ENCODE peak calls at places on chromosome 15, in five cellular contexts. T is ovary, O is posterior cingulate gyrus, W is endothelial cell, I is Caco-2. E is an unnamed sample.

GRCh38 chr15:91909574-91909973 is 56.1 kb downstream of the SLCO3A1 start:
- DNase-seq in I (no peak), T (no peak), W (no peak), O (no peak), E (no peak)

GRCh38 chr15:66075947-66076346 is 177.6 kb downstream of the MEGF11 start:
- DNase-seq in T (no peak), O (no peak), W (no peak), I (no peak), E (no peak)

GRCh38 chr15:42373936-42374335 is 14.6 kb downstream of the CAPN3 start:
- DNase-seq in W (no peak), T (no peak), O (no peak), I (no peak), E (no peak)

GRCh38 chr15:90774731-90775521 is 57.8 kb downstream of the BLM start:
- DNase-seq in I (no peak), O (no peak), T (no peak), W (no peak), E (no peak)

GRCh38 chr15:69679623-69680228 is 227.1 kb downstream of the RPLP1 start:
- DNase-seq in W (no peak), T (no peak), I (no peak), O (no peak), E (no peak)

GRCh38 chr15:101138913-101139880 is 112.7 kb downstream of the CHSY1 start:
- DNase-seq in I (no peak), W (no peak), O (no peak), T (no peak), E (no peak)

GRCh38 chr15:98719169-98719515 is 70.8 kb downstream of the IGF1R start:
- DNase-seq in I (peak), W (no peak), O (no peak), T (no peak), E (no peak)

GRCh38 chr15:89599021-89599420 is 23.8 kb downstream of the TICRR start:
- DNase-seq in T (no peak), I (no peak), W (no peak), O (no peak), E (no peak)

GRCh38 chr15:84960391-84961113 is 21.1 kb upstream of the PDE8A start:
- DNase-seq in W (no peak), T (no peak), O (no peak), I (no peak), E (no peak)

GRCh38 chr15:75727851-75728715 is 15.4 kb upstream of the CSPG4 start:
- DNase-seq in T (no peak), W (peak), I (no peak), O (peak), E (peak)

GRCh38 chr15:100279446-100279845 is 62.3 kb downstream of the ADAMTS17 start:
- DNase-seq in I (no peak), T (no peak), W (no peak), O (no peak), E (no peak)

GRCh38 chr15:77025941-77026411 is 31.1 kb downstream of the PSTPIP1 start:
- DNase-seq in I (peak), W (no peak), O (no peak), T (peak), E (no peak)

GRCh38 chr15:37616215-37616614 is 318.2 kb upstream of the TMCO5A start:
- DNase-seq in O (no peak), W (no peak), T (no peak), I (no peak), E (no peak)

GRCh38 chr15:44490628-44491027 is 46.3 kb upstream of the EIF3J start:
- DNase-seq in O (no peak), I (no peak), T (no peak), W (no peak), E (no peak)

GRCh38 chr15:90851114-90851513 is 17.3 kb upstream of the FURIN start:
- DNase-seq in T (no peak), I (no peak), O (no peak), W (no peak), E (no peak)

GRCh38 chr15:39417766-39418165 is 163.1 kb upstream of the THBS1 start:
- DNase-seq in I (no peak), W (no peak), O (no peak), T (no peak), E (no peak)

GRCh38 chr15:23565395-23566069 is at the start of gene MKRN3:
- DNase-seq in W (peak), I (peak), T (peak), O (peak), E (peak)

GRCh38 chr15:44427756-44428724 is 611 bp downstream of the CTDSPL2 start:
- DNase-seq in T (no peak), O (no peak), I (peak), W (peak), E (no peak)

GRCh38 chr15:43198992-43199391 is 13.8 kb downstream of the CCNDBP1 start:
- DNase-seq in W (no peak), I (no peak), T (no peak), O (no peak), E (no peak)

GRCh38 chr15:38164061-38164460 is 88.6 kb upstream of the SPRED1 start:
- DNase-seq in O (no peak), T (no peak), W (no peak), I (no peak), E (no peak)

E was measured in WERI-Rb-1.